ENCODE peak calls at places on chromosome 15, in seven cellular contexts. F is left lung, W is astrocyte of the spinal cord, T is brain microvascular endothelial cell, G is lung, D is BJ, J is cardiac muscle cell. R is an unnamed sample.

GRCh38 chr15:72113347-72114031 is 4.5 kb downstream of the MYO9A start:
- DNase-seq in W (no peak), D (no peak), T (no peak), G (no peak), F (no peak), J (no peak), R (no peak)

GRCh38 chr15:60656041-60656440 is 177.1 kb upstream of the ICE2 start:
- DNase-seq in D (no peak), F (no peak), T (no peak), W (no peak), G (no peak), J (peak), R (no peak)

GRCh38 chr15:92006186-92007028 is 152.9 kb downstream of the SLCO3A1 start:
- DNase-seq in D (no peak), F (no peak), G (no peak), T (no peak), J (no peak), W (no peak), R (no peak)

GRCh38 chr15:63038926-63039673 is 3.4 kb upstream of the TPM1 start:
- DNase-seq in D (peak), T (peak), G (no peak), F (no peak), J (peak), W (peak), R (no peak)

GRCh38 chr15:43943511-43943910 is 116.7 kb downstream of the WDR76 start:
- DNase-seq in J (peak), D (no peak), T (peak), G (no peak), F (no peak), W (peak), R (peak)

GRCh38 chr15:101808201-101808600 is 3.8 kb upstream of the OR4F15 start:
- DNase-seq in G (no peak), T (no peak), W (peak), J (no peak), F (peak), D (no peak), R (peak)

GRCh38 chr15:84669726-84670125 is 11.7 kb upstream of the NMB start:
- DNase-seq in J (no peak), G (no peak), D (no peak), T (no peak), W (no peak), F (no peak), R (no peak)

GRCh38 chr15:80932989-80933388 is 56.6 kb downstream of the MESD start:
- DNase-seq in D (no peak), G (no peak), F (no peak), W (peak), J (peak), T (peak), R (no peak)

GRCh38 chr15:83200162-83200561 is 7.5 kb downstream of the HDGFL3 start:
- DNase-seq in W (peak), J (peak), D (peak), F (no peak), G (no peak), T (peak), R (peak)

GRCh38 chr15:62444104-62445027 is 279.3 kb upstream of the C2CD4B start:
- DNase-seq in G (no peak), T (peak), F (no peak), W (peak), J (peak), D (peak), R (peak)

GRCh38 chr15:39588531-39589192 is 7.8 kb downstream of the THBS1 start:
- DNase-seq in F (no peak), G (no peak), J (peak), T (no peak), D (peak), W (peak), R (no peak)

GRCh38 chr15:56953790-56954189 is 35.3 kb downstream of the TCF12 start:
- DNase-seq in F (no peak), T (no peak), G (no peak), J (no peak), D (no peak), W (no peak), R (no peak)
- TF ChIP-seq CTCF in F (no peak), T (no peak), G (no peak), J (no peak), D (no peak), W (no peak), R (no peak)

DNA sequence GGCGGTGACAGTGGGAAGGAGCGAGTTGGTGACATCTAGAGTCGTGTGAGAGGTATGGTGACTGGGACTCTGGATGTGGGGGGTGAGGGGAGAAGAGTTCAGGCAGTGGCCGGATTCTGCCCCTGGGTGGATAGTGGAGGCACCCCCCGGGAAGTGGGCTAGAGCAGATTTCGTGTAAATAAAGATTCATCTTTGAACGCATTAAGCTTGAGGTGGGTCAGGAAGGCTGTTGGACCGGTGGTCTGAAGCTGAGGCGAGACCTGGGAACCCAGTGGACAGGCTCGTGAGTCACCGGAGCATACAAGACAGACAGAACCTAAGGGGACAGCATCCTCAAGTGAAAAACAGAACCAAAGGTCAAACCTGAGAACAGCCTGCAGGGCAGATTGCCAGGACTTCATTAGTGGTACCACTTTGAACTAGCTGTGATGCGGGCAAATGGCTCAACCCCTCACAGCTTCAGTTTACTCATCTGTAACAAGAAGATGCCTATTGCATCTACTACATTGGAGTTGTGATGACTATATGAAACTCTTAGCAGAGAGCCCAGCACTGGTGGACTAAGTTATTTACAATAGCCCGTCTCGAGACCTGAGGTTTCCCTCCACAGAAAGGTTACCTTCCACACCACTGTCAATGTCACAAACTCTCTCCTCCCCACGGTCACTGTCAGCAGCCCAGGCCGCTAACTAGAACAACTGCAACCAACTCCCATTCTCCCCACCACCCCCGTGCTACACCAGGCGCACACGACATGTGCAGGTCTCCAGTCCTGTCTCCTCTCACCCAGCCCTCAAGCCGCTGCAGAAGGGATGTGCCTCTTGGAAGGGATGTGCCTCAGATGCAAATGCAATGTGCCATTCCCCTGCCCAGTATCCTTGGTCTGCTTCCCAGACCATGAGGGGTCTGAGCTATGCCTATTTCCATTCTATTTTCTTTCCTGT is 901 bp upstream of the CLN6 start:
- DNase-seq in W (no peak), F (no peak), T (no peak), D (no peak), G (no peak), J (no peak), R (no peak)
- H3K4me3 ChIP-seq in W (peak), F (peak), T (peak), D (peak), G (peak), J (peak), R (peak)

GRCh38 chr15:26838742-26839460 is 28.0 kb upstream of the GABRA5 start:
- DNase-seq in T (no peak), G (no peak), F (peak), D (no peak), W (no peak), J (no peak), R (no peak)
- TF ChIP-seq CTCF in T (peak), G (no peak), F (no peak), D (peak), W (peak), J (no peak), R (peak)

GRCh38 chr15:74856537-74856936 is 13.6 kb upstream of the ULK3 start:
- DNase-seq in W (no peak), G (no peak), D (no peak), J (no peak), F (no peak), T (no peak), R (no peak)

GRCh38 chr15:74857082-74857655 is 14.2 kb upstream of the ULK3 start:
- DNase-seq in J (no peak), W (no peak), T (no peak), F (no peak), G (no peak), D (no peak), R (no peak)

GRCh38 chr15:74855857-74856256 is 12.9 kb upstream of the ULK3 start:
- DNase-seq in G (no peak), D (no peak), F (no peak), W (no peak), J (no peak), T (no peak), R (no peak)

GRCh38 chr15:74857671-74858365 is 14.9 kb upstream of the ULK3 start:
- DNase-seq in G (no peak), J (no peak), D (no peak), W (no peak), T (no peak), F (no peak), R (no peak)

GRCh38 chr15:74858366-74858735 is 14.8 kb downstream of the SCAMP2 start:
- DNase-seq in G (no peak), J (no peak), T (no peak), W (no peak), F (no peak), D (no peak), R (no peak)
- H3K4me3 ChIP-seq in G (no peak), J (no peak), T (no peak), W (no peak), F (no peak), D (no peak), R (no peak)

GRCh38 chr15:90143176-90143655 is 40.9 kb upstream of the IDH2 start:
- DNase-seq in W (peak), F (peak), J (peak), T (peak), G (peak), D (no peak), R (no peak)
- TF ChIP-seq CTCF in W (peak), F (peak), J (peak), T (peak), G (peak), D (peak), R (peak)